ENCODE peak calls at places on chromosomes 4 and X, in eight cellular contexts. L is T-helper 1 cell; U is stimulated activated CD8-positive, alpha-beta memory T cell treated with anti-CD3 and anti-CD28 coated beads, Interleukin-12 subunit alpha, Interleukin-12 subunit beta, amount 100 ng/mL, for 4 hours; H is Right ventricle myocardium superior; Y is HCT116; E is HFF-Myc; N is activated CD8-positive, alpha-beta memory T cell treated with anti-CD3 and anti-CD28 coated beads, Interleukin-2, amount 50 U/mL, for 48 hours; F is NCI-H446 treated with DMSO at 0.1 percent for 48 hours. M is an unnamed sample.

GRCh38 chr4:15366660-15367059 is 61.2 kb upstream of the C1QTNF7 start:
- DNase-seq in L (no peak), U (no peak), H (no peak), Y (no peak), E (no peak), N (no peak), F (no peak), M (no peak)

GRCh38 chrX:17655232-17656034 is 81.9 kb upstream of the SCML1 start:
- DNase-seq in L (no peak), U (no peak), H (no peak), Y (no peak), E (no peak), N (peak; percentile 52), F (no peak), M (peak; percentile 8)

GRCh38 chrX:72133851-72134546 is 2.3 kb upstream of the RTL5 start:
- DNase-seq in L (no peak), U (no peak), H (no peak), Y (no peak), E (no peak), N (no peak), F (no peak), M (no peak)

GRCh38 chr4:124177647-124178425 is 534.7 kb downstream of the ANKRD50 start:
- DNase-seq in L (no peak), U (no peak), H (no peak), Y (no peak), E (peak; percentile 33), N (no peak), F (no peak), M (no peak)

GRCh38 chr4:68180858-68181531 is 51.3 kb upstream of the TMPRSS11F start:
- DNase-seq in L (no peak), U (no peak), H (no peak), Y (no peak), E (no peak), N (no peak), F (no peak), M (no peak)

GRCh38 chrX:120016068-120016441 is 61.4 kb downstream of the RHOXF2B start:
- DNase-seq in L (no peak), U (no peak), H (no peak), Y (no peak), E (no peak), N (no peak), F (no peak), M (no peak)

GRCh38 chr4:149755969-149756368 is 59.7 kb downstream of the IQCM start:
- DNase-seq in L (no peak), U (no peak), H (no peak), Y (no peak), E (no peak), N (no peak), F (no peak), M (no peak)

GRCh38 chr4:4334798-4335520 is 44.9 kb downstream of the ZBTB49 start:
- DNase-seq in L (peak; percentile 55), U (peak; percentile 51), H (peak; percentile 72), Y (peak; percentile 43), E (no peak), N (peak; percentile 80), F (no peak), M (peak; percentile 72)

M was measured in endothelial cell.